ENCODE peak calls at places on chromosomes 3 and 15, in seven cellular contexts. N, O, B, Q, X, V and G are unnamed samples. For H3K4me1, the result is how much of the 10 kb centered on the place peaks cover.

GRCh38 chr15:75620776-75621536 is 4.6 kb downstream of the SNUPN start:
- DNase-seq in N (peak), O (no peak), B (no peak), Q (no peak), X (peak), V (peak), G (no peak)

GRCh38 chr15:77507911-77508310 is 87.2 kb downstream of the HMG20A start:
- DNase-seq in N (peak), O (no peak), B (no peak), Q (no peak), X (peak), V (peak), G (peak)

GRCh38 chr15:32893412-32893811 is 175.6 kb downstream of the GREM1 start:
- DNase-seq in N (no peak), O (no peak), B (no peak), Q (no peak), X (no peak), V (peak), G (no peak)

GRCh38 chr3:145326666-145327065 is 834.3 kb downstream of the PLOD2 start:
- DNase-seq in N (no peak), O (no peak), B (no peak), Q (no peak), X (no peak), V (no peak), G (no peak)

GRCh38 chr3:43477600-43477999 is 144.2 kb downstream of the ANO10 start:
- DNase-seq in N (no peak), O (no peak), B (no peak), Q (no peak), X (no peak), V (no peak), G (no peak)

GRCh38 chr3:140429791-140430190 is 248.1 kb upstream of the TRIM42 start:
- DNase-seq in N (no peak), O (no peak), B (no peak), Q (no peak), X (no peak), V (no peak), G (no peak)

GRCh38 chr15:76206325-76206976 is 104.8 kb downstream of the ETFA start:
- DNase-seq in N (peak), O (no peak), B (no peak), Q (no peak), X (no peak), V (no peak), G (peak)

GRCh38 chr15:40367673-40368611 is 9.9 kb downstream of the DISP2 start:
- DNase-seq in N (peak), O (peak), B (peak), Q (peak), X (peak), V (peak), G (peak)

GRCh38 chr15:101027920-101028319 is 108.8 kb downstream of the LRRK1 start:
- DNase-seq in N (no peak), O (no peak), B (no peak), Q (no peak), X (no peak), V (no peak), G (no peak)

GRCh38 chr3:36945326-36945980 is 599 bp upstream of the TRANK1 start:
- DNase-seq in N (no peak), O (no peak), B (peak), Q (no peak), X (no peak), V (no peak), G (no peak)

GRCh38 chr3:51617597-51617996 is 53.5 kb upstream of the TEX264 start:
- DNase-seq in N (no peak), O (no peak), B (no peak), Q (no peak), X (no peak), V (no peak), G (no peak)

GRCh38 chr3:24341668-24342067 is 153.0 kb downstream of the THRB start:
- DNase-seq in N (no peak), O (no peak), B (no peak), Q (no peak), X (no peak), V (peak), G (no peak)

GRCh38 chr3:161957467-161957866 is 460.9 kb downstream of the OTOL1 start:
- DNase-seq in N (no peak), O (peak), B (no peak), Q (no peak), X (no peak), V (peak), G (no peak)

GRCh38 chr3:132871956-132872355 is 149.7 kb upstream of the NPHP3 start:
- DNase-seq in N (no peak), O (no peak), B (no peak), Q (no peak), X (no peak), V (no peak), G (no peak)

GRCh38 chr3:190533511-190534282 is 19.8 kb downstream of the IL1RAP start:
- DNase-seq in N (peak), O (no peak), B (peak), Q (no peak), X (peak), V (peak), G (peak)

GRCh38 chr3:50194128-50194902 is 2.9 kb downstream of the GNAT1 start:
- DNase-seq in N (peak), O (peak), B (peak), Q (peak), X (peak), V (peak), G (no peak)

GRCh38 chr15:74400915-74401757 is 32.6 kb downstream of the SEMA7A start:
- DNase-seq in N (no peak), O (peak), B (no peak), Q (no peak), X (peak), V (peak), G (peak)

GRCh38 chr3:5796541-5796940 is 609.0 kb downstream of the EDEM1 start:
- DNase-seq in N (no peak), O (no peak), B (no peak), Q (no peak), X (no peak), V (no peak), G (no peak)

GRCh38 chr15:39456582-39457330 is 124.1 kb upstream of the THBS1 start:
- DNase-seq in N (no peak), O (no peak), B (no peak), Q (no peak), X (no peak), V (no peak), G (no peak)

GRCh38 chr3:53156368-53156834 is 4.6 kb upstream of the PRKCD start:
- DNase-seq in N (no peak), O (no peak), B (peak), Q (no peak), X (no peak), V (peak), G (no peak)

GRCh38 chr15:68578960-68579935 is at the start of gene CORO2B:
- DNase-seq in N (peak), O (no peak), B (peak), Q (no peak), X (peak), V (peak), G (peak)

DNA sequence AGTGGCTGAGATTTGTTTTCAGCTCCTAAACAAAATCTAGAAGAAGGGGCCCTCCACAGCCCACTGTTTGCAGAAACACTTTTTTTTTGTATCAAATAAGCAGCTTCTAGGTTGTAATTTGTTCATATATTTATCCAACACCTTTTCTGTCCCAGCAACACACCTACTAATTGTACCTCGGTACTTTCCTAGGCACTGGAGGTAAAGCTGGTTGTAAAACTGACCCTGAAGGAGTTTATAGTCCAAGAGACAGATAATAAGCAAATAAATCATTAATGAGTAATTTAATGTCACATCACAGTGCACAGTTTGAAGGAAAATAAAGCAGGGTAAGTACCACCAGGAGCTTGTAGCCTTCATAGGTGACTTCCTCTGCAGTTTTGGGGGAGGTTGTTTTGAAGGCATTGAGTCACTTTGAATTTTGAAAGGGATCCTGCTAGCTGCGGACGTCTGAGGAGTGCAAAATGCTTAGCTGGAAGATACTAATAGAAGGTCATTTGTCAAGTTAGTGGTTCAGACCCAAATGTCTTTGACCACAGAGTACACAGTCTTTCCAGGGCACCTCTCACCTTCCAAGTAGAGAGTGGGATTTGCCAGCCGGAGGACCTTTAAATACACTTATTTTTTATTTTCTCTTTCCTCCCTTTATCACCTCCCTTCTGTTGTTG is 53.7 kb downstream of the CMSS1 start:
- DNase-seq in N (peak), O (no peak), B (no peak), Q (no peak), X (no peak), V (peak), G (no peak)
- H3K4me1 ChIP-seq in N (under half), O (under half), B (under half), Q (under half), X (under half), V (half or more), G (half or more)

GRCh38 chr15:85627245-85627935 is 167.3 kb downstream of the KLHL25 start:
- DNase-seq in N (no peak), O (no peak), B (no peak), Q (no peak), X (no peak), V (no peak), G (no peak)

GRCh38 chr15:85625431-85625830 is 169.3 kb downstream of the KLHL25 start:
- DNase-seq in N (no peak), O (no peak), B (no peak), Q (no peak), X (no peak), V (no peak), G (no peak)

GRCh38 chr15:85623648-85624047 is 171.1 kb downstream of the KLHL25 start:
- DNase-seq in N (peak), O (no peak), B (no peak), Q (no peak), X (peak), V (peak), G (no peak)

GRCh38 chr15:85624241-85624855 is 170.4 kb downstream of the KLHL25 start:
- DNase-seq in N (no peak), O (no peak), B (no peak), Q (no peak), X (no peak), V (peak), G (no peak)

DNA sequence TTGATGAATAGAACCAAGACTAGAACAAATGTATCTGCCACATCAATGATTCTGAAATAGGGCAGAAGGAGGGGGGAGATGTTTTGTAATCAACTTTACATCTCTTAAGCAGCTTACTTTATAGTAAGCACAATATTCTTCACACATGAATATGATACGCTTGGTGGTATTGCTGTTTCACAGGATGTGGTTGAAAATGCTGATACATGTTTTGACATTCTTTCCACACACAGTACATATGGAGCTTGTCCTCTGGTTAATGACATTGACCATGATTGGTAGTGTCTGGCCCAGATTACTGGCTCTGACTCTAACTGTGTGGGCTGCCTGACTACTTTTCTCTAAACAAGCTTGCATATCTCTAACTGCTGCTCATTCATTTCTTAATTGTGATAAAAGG is 168.9 kb downstream of the KLHL25 start:
- DNase-seq in N (peak), O (peak), B (no peak), Q (no peak), X (peak), V (peak), G (no peak)
- H3K4me2 ChIP-seq in N (peak), O (peak), B (no peak), Q (no peak), X (peak), V (peak), G (no peak)

GRCh38 chr3:15804553-15805095 is 6.8 kb upstream of the ANKRD28 start:
- DNase-seq in N (peak), O (no peak), B (peak), Q (no peak), X (no peak), V (no peak), G (no peak)
- H3K4me1 ChIP-seq in N (under half), O (half or more), B (under half), Q (under half), X (under half), V (under half), G (under half)

DNA sequence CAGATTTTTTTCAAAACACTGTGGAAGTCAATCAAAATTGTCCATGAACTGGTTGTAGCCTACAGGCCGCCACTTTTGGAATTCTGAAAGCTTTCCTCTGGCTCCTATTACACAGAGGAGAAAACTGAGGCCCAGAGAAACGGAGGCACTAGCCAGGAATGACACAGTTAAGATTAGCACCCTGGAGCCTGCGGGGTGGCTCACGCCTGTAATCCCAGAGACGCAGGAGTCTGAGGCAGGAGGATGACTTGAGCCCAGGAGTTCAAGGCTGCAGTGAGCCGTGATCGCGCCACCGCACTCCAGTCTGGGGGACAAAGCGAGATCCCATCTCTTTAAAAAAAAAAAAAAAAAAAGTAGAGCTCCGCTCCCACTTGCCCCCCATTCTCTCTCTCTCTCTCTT is 667 bp upstream of the TRH start:
- DNase-seq in N (no peak), O (no peak), B (no peak), Q (no peak), X (no peak), V (no peak), G (no peak)
- H3K4me2 ChIP-seq in N (no peak), O (no peak), B (peak), Q (peak), X (no peak), V (no peak), G (no peak)

DNA sequence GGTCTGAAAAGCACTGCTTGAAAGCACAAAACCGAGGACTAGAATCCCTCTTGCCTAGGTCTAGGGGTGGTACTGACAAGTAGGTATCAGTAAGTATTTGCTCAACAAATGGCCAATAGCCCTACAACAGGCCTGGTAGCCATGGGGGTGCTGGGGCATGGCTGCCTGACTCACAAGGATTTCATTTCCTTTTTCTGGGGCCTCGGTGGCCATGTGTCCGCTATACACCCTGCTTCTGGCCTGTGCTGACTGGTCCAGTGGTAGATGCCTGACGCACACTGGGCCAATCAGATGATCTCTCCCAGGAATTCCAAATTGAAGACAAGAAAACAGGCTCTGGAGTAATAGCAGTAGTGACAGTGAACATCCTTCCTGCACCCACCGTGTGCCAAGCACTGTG is 29.4 kb downstream of the MELTF start:
- DNase-seq in N (no peak), O (no peak), B (no peak), Q (no peak), X (peak), V (peak), G (no peak)
- H3K4me1 ChIP-seq in N (under half), O (under half), B (under half), Q (under half), X (under half), V (under half), G (under half)

DNA sequence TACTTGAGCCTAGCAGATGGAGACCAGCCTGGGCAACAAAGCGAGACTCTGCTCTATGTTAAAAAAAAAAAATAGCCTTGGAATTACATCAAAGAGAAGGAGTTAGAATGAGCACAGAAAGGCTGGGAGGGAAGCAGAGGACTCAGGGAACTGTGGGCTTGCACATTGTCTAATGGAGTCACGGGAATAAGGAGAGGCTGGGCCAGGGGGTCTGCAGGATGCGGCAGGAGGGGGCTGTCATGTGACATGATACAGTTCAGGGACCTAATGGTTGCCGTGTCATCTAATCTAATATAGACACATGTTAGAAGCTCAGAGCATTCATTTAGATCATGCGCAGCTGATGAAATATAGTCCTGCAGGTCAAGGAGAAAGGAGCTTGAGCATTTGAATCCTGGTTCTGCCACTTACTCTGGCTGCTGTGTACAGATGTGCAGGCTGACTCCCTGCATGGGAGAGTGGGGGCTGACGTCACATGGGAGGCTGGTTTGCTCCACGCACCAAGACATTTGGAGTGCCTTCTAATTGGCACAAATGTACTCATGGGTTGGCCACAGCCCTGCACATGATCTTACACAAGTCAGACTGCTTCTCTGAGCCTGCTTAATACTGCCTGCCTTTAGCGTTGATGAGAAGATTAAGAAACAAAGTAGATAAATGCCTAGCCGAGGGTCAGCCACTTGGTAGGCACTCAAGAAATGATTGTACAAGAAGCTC is 32.7 kb downstream of the GRK7 start:
- DNase-seq in N (no peak), O (no peak), B (no peak), Q (no peak), X (no peak), V (peak), G (no peak)
- H3K4me2 ChIP-seq in N (no peak), O (peak), B (no peak), Q (no peak), X (no peak), V (no peak), G (no peak)

GRCh38 chr3:31534036-31534435 is 1.3 kb downstream of the STT3B start:
- DNase-seq in N (peak), O (peak), B (no peak), Q (no peak), X (peak), V (peak), G (no peak)
- H3K4me1 ChIP-seq in N (under half), O (under half), B (under half), Q (under half), X (under half), V (under half), G (under half)

GRCh38 chr3:195916991-195917390 is 8.6 kb upstream of the TNK2 start:
- DNase-seq in N (no peak), O (no peak), B (no peak), Q (no peak), X (no peak), V (no peak), G (no peak)
- H3K4me2 ChIP-seq in N (no peak), O (no peak), B (no peak), Q (no peak), X (no peak), V (no peak), G (no peak)